ENCODE peak calls at places on chromosome 5, in nine cellular contexts. One of them, this sample, is unnamed.

GRCh38 chr5:127077346-127077745 is 4.0 kb upstream of the C5orf63 start:
- DNase-seq in stimulated activated CD8-positive, alpha-beta memory T cell treated with anti-CD3 and anti-CD28 coated beads, Interleukin-15, amount 100 ng/mL, for 24 hours: no peak
- DNase-seq in SHP77: no peak
- DNase-seq in right cardiac atrium: no peak
- DNase-seq in T-cell: no peak
- DNase-seq in activated CD4-positive, alpha-beta T cell treated with anti-CD3 and anti-CD28 coated beads for 4 hours: no peak
- DNase-seq in NCI-H446 treated with DMSO at 0.1 percent for 48 hours: no peak
- DNase-seq in NCI-H774: no peak
- DNase-seq in frontal cortex: no peak
- DNase-seq in this sample: no peak

GRCh38 chr5:179827684-179828083 is 7.0 kb downstream of the SQSTM1 start:
- DNase-seq in stimulated activated CD8-positive, alpha-beta memory T cell treated with anti-CD3 and anti-CD28 coated beads, Interleukin-15, amount 100 ng/mL, for 24 hours: no peak
- DNase-seq in SHP77: no peak
- DNase-seq in right cardiac atrium: no peak
- DNase-seq in T-cell: no peak
- DNase-seq in activated CD4-positive, alpha-beta T cell treated with anti-CD3 and anti-CD28 coated beads for 4 hours: peak
- DNase-seq in NCI-H446 treated with DMSO at 0.1 percent for 48 hours: no peak
- DNase-seq in NCI-H774: no peak
- DNase-seq in frontal cortex: no peak
- DNase-seq in this sample: no peak

GRCh38 chr5:127398508-127398907 is 107.9 kb downstream of the MEGF10 start:
- DNase-seq in stimulated activated CD8-positive, alpha-beta memory T cell treated with anti-CD3 and anti-CD28 coated beads, Interleukin-15, amount 100 ng/mL, for 24 hours: no peak
- DNase-seq in SHP77: no peak
- DNase-seq in right cardiac atrium: no peak
- DNase-seq in T-cell: no peak
- DNase-seq in activated CD4-positive, alpha-beta T cell treated with anti-CD3 and anti-CD28 coated beads for 4 hours: no peak
- DNase-seq in NCI-H446 treated with DMSO at 0.1 percent for 48 hours: no peak
- DNase-seq in NCI-H774: no peak
- DNase-seq in frontal cortex: no peak
- DNase-seq in this sample: no peak

GRCh38 chr5:175743676-175744210 is 85.9 kb downstream of the HRH2 start:
- DNase-seq in stimulated activated CD8-positive, alpha-beta memory T cell treated with anti-CD3 and anti-CD28 coated beads, Interleukin-15, amount 100 ng/mL, for 24 hours: no peak
- DNase-seq in SHP77: no peak
- DNase-seq in right cardiac atrium: no peak
- DNase-seq in T-cell: no peak
- DNase-seq in activated CD4-positive, alpha-beta T cell treated with anti-CD3 and anti-CD28 coated beads for 4 hours: no peak
- DNase-seq in NCI-H446 treated with DMSO at 0.1 percent for 48 hours: no peak
- DNase-seq in NCI-H774: no peak
- DNase-seq in frontal cortex: no peak
- DNase-seq in this sample: no peak

GRCh38 chr5:9194509-9194908 is 351.4 kb downstream of the SEMA5A start:
- DNase-seq in stimulated activated CD8-positive, alpha-beta memory T cell treated with anti-CD3 and anti-CD28 coated beads, Interleukin-15, amount 100 ng/mL, for 24 hours: no peak
- DNase-seq in SHP77: no peak
- DNase-seq in right cardiac atrium: no peak
- DNase-seq in T-cell: no peak
- DNase-seq in activated CD4-positive, alpha-beta T cell treated with anti-CD3 and anti-CD28 coated beads for 4 hours: no peak
- DNase-seq in NCI-H446 treated with DMSO at 0.1 percent for 48 hours: no peak
- DNase-seq in NCI-H774: no peak
- DNase-seq in frontal cortex: no peak
- DNase-seq in this sample: no peak

GRCh38 chr5:116361979-116362577 is 212.5 kb downstream of the SEMA6A start:
- DNase-seq in stimulated activated CD8-positive, alpha-beta memory T cell treated with anti-CD3 and anti-CD28 coated beads, Interleukin-15, amount 100 ng/mL, for 24 hours: no peak
- DNase-seq in SHP77: no peak
- DNase-seq in right cardiac atrium: no peak
- DNase-seq in T-cell: no peak
- DNase-seq in activated CD4-positive, alpha-beta T cell treated with anti-CD3 and anti-CD28 coated beads for 4 hours: no peak
- DNase-seq in NCI-H446 treated with DMSO at 0.1 percent for 48 hours: no peak
- DNase-seq in NCI-H774: no peak
- DNase-seq in frontal cortex: no peak
- DNase-seq in this sample: no peak

GRCh38 chr5:116766470-116766947 is 191.9 kb upstream of the SEMA6A start:
- DNase-seq in stimulated activated CD8-positive, alpha-beta memory T cell treated with anti-CD3 and anti-CD28 coated beads, Interleukin-15, amount 100 ng/mL, for 24 hours: no peak
- DNase-seq in SHP77: peak
- DNase-seq in right cardiac atrium: peak
- DNase-seq in T-cell: no peak
- DNase-seq in activated CD4-positive, alpha-beta T cell treated with anti-CD3 and anti-CD28 coated beads for 4 hours: no peak
- DNase-seq in NCI-H446 treated with DMSO at 0.1 percent for 48 hours: peak
- DNase-seq in NCI-H774: no peak
- DNase-seq in frontal cortex: no peak
- DNase-seq in this sample: no peak

GRCh38 chr5:119037496-119038215 is 33.2 kb upstream of the DMXL1 start:
- DNase-seq in stimulated activated CD8-positive, alpha-beta memory T cell treated with anti-CD3 and anti-CD28 coated beads, Interleukin-15, amount 100 ng/mL, for 24 hours: no peak
- DNase-seq in SHP77: no peak
- DNase-seq in right cardiac atrium: no peak
- DNase-seq in T-cell: no peak
- DNase-seq in activated CD4-positive, alpha-beta T cell treated with anti-CD3 and anti-CD28 coated beads for 4 hours: no peak
- DNase-seq in NCI-H446 treated with DMSO at 0.1 percent for 48 hours: no peak
- DNase-seq in NCI-H774: no peak
- DNase-seq in frontal cortex: no peak
- DNase-seq in this sample: no peak

GRCh38 chr5:6408627-6409446 is 30.5 kb upstream of the MED10 start:
- DNase-seq in stimulated activated CD8-positive, alpha-beta memory T cell treated with anti-CD3 and anti-CD28 coated beads, Interleukin-15, amount 100 ng/mL, for 24 hours: no peak
- DNase-seq in SHP77: no peak
- DNase-seq in right cardiac atrium: no peak
- DNase-seq in T-cell: no peak
- DNase-seq in activated CD4-positive, alpha-beta T cell treated with anti-CD3 and anti-CD28 coated beads for 4 hours: no peak
- DNase-seq in NCI-H446 treated with DMSO at 0.1 percent for 48 hours: no peak
- DNase-seq in NCI-H774: no peak
- DNase-seq in frontal cortex: no peak
- DNase-seq in this sample: no peak